ENCODE peak calls at places on chromosomes 7 and 10, in six cellular contexts. J is stimulated activated effector memory CD8-positive, alpha-beta T cell treated with anti-CD3 and anti-CD28 coated beads, Interleukin-12 subunit alpha, Interleukin-12 subunit beta, amount 100 ng/mL, for 72 hours; E is choroid plexus epithelial cell; M is K562; L is activated gamma-delta T cell treated with Interleukin-2 at 50 U/mL for 16 hours; P is IMR-90. D is an unnamed sample.

GRCh38 chr10:11594589-11595394 is 16.7 kb downstream of the USP6NL start:
- DNase-seq in J (no peak), E (no peak), M (no peak), L (no peak), P (no peak), D (no peak)

GRCh38 chr10:48477181-48477580 is 127.7 kb downstream of the ARHGAP22 start:
- DNase-seq in J (no peak), E (no peak), M (no peak), L (no peak), P (no peak), D (no peak)

GRCh38 chr10:89734616-89735015 is 33.2 kb downstream of the KIF20B start:
- DNase-seq in J (no peak), E (no peak), M (no peak), L (no peak), P (no peak), D (no peak)

GRCh38 chr10:11682267-11682683 is 59.9 kb upstream of the ECHDC3 start:
- DNase-seq in J (no peak), E (no peak), M (no peak), L (no peak), P (no peak), D (no peak)

GRCh38 chr10:100038561-100039071 is 28.9 kb upstream of the DNMBP start:
- DNase-seq in J (no peak), E (no peak), M (no peak), L (no peak), P (no peak), D (no peak)

GRCh38 chr7:106367018-106367420 is 82.2 kb upstream of the NAMPT start:
- DNase-seq in J (no peak), E (peak; percentile 65), M (peak; percentile 77), L (no peak), P (peak; percentile 22), D (no peak)

GRCh38 chr7:100865372-100865911 is 1.7 kb upstream of the TRIP6 start:
- DNase-seq in J (no peak), E (no peak), M (no peak), L (no peak), P (peak; percentile 45), D (no peak)

GRCh38 chr7:142549007-142549406 is 200.3 kb upstream of the PRSS1 start:
- DNase-seq in J (no peak), E (peak; percentile 38), M (no peak), L (no peak), P (peak; percentile 52), D (no peak)

GRCh38 chr7:73810991-73811360 is 19.8 kb upstream of the CLDN4 start:
- DNase-seq in J (no peak), E (no peak), M (no peak), L (no peak), P (no peak), D (no peak)

GRCh38 chr7:50227623-50228618 is 76.6 kb upstream of the IKZF1 start:
- DNase-seq in J (no peak), E (no peak), M (peak; percentile 60), L (no peak), P (no peak), D (no peak)

GRCh38 chr7:112421666-112422486 is 28.4 kb upstream of the IFRD1 start:
- DNase-seq in J (no peak), E (peak; percentile 50), M (no peak), L (peak; percentile 12), P (no peak), D (no peak)

GRCh38 chr10:82266438-82266837 is 391.4 kb downstream of the NRG3 start:
- DNase-seq in J (no peak), E (peak; percentile 89), M (no peak), L (no peak), P (no peak), D (no peak)

GRCh38 chr10:96446966-96447596 is 66.6 kb downstream of the TLL2 start:
- DNase-seq in J (peak; percentile 25), E (no peak), M (no peak), L (no peak), P (no peak), D (no peak)

GRCh38 chr10:74117738-74118137 is 32.9 kb downstream of the AP3M1 start:
- DNase-seq in J (no peak), E (no peak), M (no peak), L (no peak), P (no peak), D (no peak)

GRCh38 chr7:13028731-13029099 is 341.3 kb downstream of the ARL4A start:
- DNase-seq in J (no peak), E (no peak), M (no peak), L (no peak), P (no peak), D (no peak)

GRCh38 chr10:35789996-35790395 is 147.9 kb upstream of the FZD8 start:
- DNase-seq in J (no peak), E (no peak), M (no peak), L (no peak), P (peak; percentile 74), D (no peak)

GRCh38 chr10:110861476-110861875 is 10.3 kb upstream of the PDCD4 start:
- DNase-seq in J (no peak), E (no peak), M (no peak), L (no peak), P (no peak), D (no peak)

GRCh38 chr10:29783211-29783947 is 148.6 kb upstream of the SVIL start:
- DNase-seq in J (no peak), E (peak; percentile 50), M (no peak), L (no peak), P (peak; percentile 41), D (no peak)

GRCh38 chr7:332646-333398 is 42.9 kb downstream of the FOXL3 start:
- DNase-seq in J (peak; percentile 90), E (peak; percentile 65), M (peak; percentile 83), L (peak; percentile 91), P (peak; percentile 36), D (no peak)

GRCh38 chr10:36671607-36672006 is 453.8 kb upstream of the ANKRD30A start:
- DNase-seq in J (no peak), E (peak; percentile 87), M (no peak), L (no peak), P (peak; percentile 81), D (no peak)

GRCh38 chr10:77160679-77161078 is 476.9 kb downstream of the KCNMA1 start:
- DNase-seq in J (no peak), E (peak; percentile 62), M (no peak), L (no peak), P (peak; percentile 97), D (no peak)

GRCh38 chr7:140235114-140235513 is 58.3 kb upstream of the KDM7A start:
- DNase-seq in J (no peak), E (no peak), M (peak; percentile 83), L (no peak), P (no peak), D (no peak)

GRCh38 chr10:121069061-121069850 is 218.1 kb downstream of the WDR11 start:
- DNase-seq in J (no peak), E (peak; percentile 32), M (no peak), L (no peak), P (no peak), D (no peak)

GRCh38 chr7:118590107-118590506 is 365.6 kb downstream of the ANKRD7 start:
- DNase-seq in J (no peak), E (peak; percentile 4), M (peak; percentile 47), L (no peak), P (no peak), D (no peak)

GRCh38 chr10:31151301-31151700 is 119.6 kb upstream of the ZNF438 start:
- DNase-seq in J (no peak), E (no peak), M (no peak), L (no peak), P (no peak), D (no peak)

GRCh38 chr7:85095357-85095756 is 91.5 kb downstream of the SEMA3D start:
- DNase-seq in J (no peak), E (peak; percentile 39), M (no peak), L (no peak), P (no peak), D (no peak)

GRCh38 chr10:101777085-101777856 is 1.4 kb upstream of the FGF8 start:
- DNase-seq in J (no peak), E (no peak), M (no peak), L (no peak), P (no peak), D (no peak)

GRCh38 chr10:84244651-84245270 is at the start of gene RGR:
- DNase-seq in J (no peak), E (no peak), M (no peak), L (no peak), P (no peak), D (no peak)

GRCh38 chr7:88226886-88227516 is 7.2 kb upstream of the SRI start:
- DNase-seq in J (no peak), E (peak; percentile 74), M (no peak), L (no peak), P (peak; percentile 80), D (no peak)

GRCh38 chr10:121797490-121797889 is 130.3 kb downstream of the ATE1 start:
- DNase-seq in J (no peak), E (no peak), M (no peak), L (no peak), P (no peak), D (no peak)

GRCh38 chr10:22727112-22727511 is 12.7 kb upstream of the PIP4K2A start:
- DNase-seq in J (no peak), E (no peak), M (no peak), L (no peak), P (no peak), D (no peak)

GRCh38 chr7:17939111-17939669 is 1.1 kb downstream of the SNX13 start:
- DNase-seq in J (no peak), E (peak; percentile 35), M (peak; percentile 20), L (no peak), P (peak; percentile 30), D (no peak)

GRCh38 chr7:147803625-147804024 is 786.9 kb upstream of the C7orf33 start:
- DNase-seq in J (no peak), E (no peak), M (no peak), L (no peak), P (no peak), D (no peak)

GRCh38 chr10:116833986-116834760 is 15.1 kb upstream of the ENO4 start:
- DNase-seq in J (no peak), E (no peak), M (no peak), L (no peak), P (no peak), D (no peak)

GRCh38 chr10:42680267-42680666 is 41.9 kb upstream of the ZNF33B start:
- DNase-seq in J (no peak), E (no peak), M (peak; percentile 38), L (no peak), P (no peak), D (no peak)

D was measured in vagina.